ENCODE peak calls at places on chromosome 5, in four cellular contexts. E is HepG2, Z is HEK293T, N is GM12878. D is an unnamed sample.

GRCh38 chr5:157046041-157046440 is 12.9 kb downstream of the HAVCR1 start:
- DNase-seq in Z (no peak), N (no peak), E (peak; percentile 59), D (no peak)

GRCh38 chr5:73631500-73631899 is 5.5 kb downstream of the ARHGEF28 start:
- DNase-seq in Z (no peak), N (no peak), E (no peak), D (no peak)

GRCh38 chr5:42021923-42022322 is 96.8 kb downstream of the FBXO4 start:
- DNase-seq in N (no peak), E (no peak), Z (no peak), D (no peak)

GRCh38 chr5:154714271-154714986 is 40.7 kb upstream of the LARP1 start:
- DNase-seq in E (peak; percentile 66), Z (no peak), N (peak; percentile 32), D (no peak)

GRCh38 chr5:153157156-153157555 is 333.3 kb upstream of the GRIA1 start:
- DNase-seq in Z (no peak), N (no peak), E (no peak), D (no peak)

GRCh38 chr5:159782197-159782994 is 133.9 kb upstream of the ADRA1B start:
- DNase-seq in Z (no peak), E (no peak), N (no peak), D (no peak)

GRCh38 chr5:31237159-31237558 is 43.7 kb downstream of the CDH6 start:
- DNase-seq in E (peak; percentile 6), N (no peak), Z (no peak), D (no peak)

GRCh38 chr5:171989276-171989675 is 17.2 kb downstream of the FBXW11 start:
- DNase-seq in N (peak; percentile 73), Z (no peak), E (no peak), D (no peak)

GRCh38 chr5:86407711-86408110 is 210.0 kb upstream of the COX7C start:
- DNase-seq in E (no peak), Z (no peak), N (no peak), D (no peak)

GRCh38 chr5:1501372-1502045 is 22.3 kb downstream of the LPCAT1 start:
- DNase-seq in E (no peak), N (no peak), Z (no peak), D (no peak)

GRCh38 chr5:106454651-106455415 is 1215.9 kb downstream of the EFNA5 start:
- DNase-seq in Z (peak; percentile 31), E (peak; percentile 5), N (no peak), D (peak; percentile 3)

GRCh38 chr5:149519624-149520023 is 31.6 kb downstream of the CSNK1A1 start:
- DNase-seq in N (no peak), Z (no peak), E (no peak), D (no peak)

GRCh38 chr5:178467261-178468195 is 122.7 kb downstream of the COL23A1 start:
- DNase-seq in Z (no peak), N (no peak), E (no peak), D (no peak)

GRCh38 chr5:91141642-91142041 is 241.5 kb downstream of the ARRDC3 start:
- DNase-seq in E (no peak), Z (no peak), N (no peak), D (no peak)

GRCh38 chr5:32531885-32532520 is 53.4 kb upstream of the SUB1 start:
- DNase-seq in E (peak; percentile 82), Z (no peak), N (peak; percentile 60), D (no peak)

GRCh38 chr5:60196382-60197113 is 303.0 kb upstream of the PDE4D start:
- DNase-seq in N (no peak), E (no peak), Z (no peak), D (no peak)

GRCh38 chr5:1312993-1313833 is 18.3 kb upstream of the TERT start:
- DNase-seq in N (peak; percentile 95), E (no peak), Z (no peak), D (no peak)

GRCh38 chr5:133970325-133970671 is 1.9 kb upstream of the C5orf15 start:
- DNase-seq in E (no peak), Z (no peak), N (no peak), D (peak; percentile 17)

GRCh38 chr5:163760498-163760897 is 255.1 kb downstream of the MAT2B start:
- DNase-seq in E (peak; percentile 24), Z (no peak), N (no peak), D (no peak)

GRCh38 chr5:117999939-118000549 is 988.3 kb downstream of the DTWD2 start:
- DNase-seq in Z (no peak), N (peak; percentile 7), E (no peak), D (no peak)

GRCh38 chr5:157269165-157269671 is 3.3 kb downstream of the CYFIP2 start:
- DNase-seq in N (no peak), Z (no peak), E (no peak), D (no peak)

GRCh38 chr5:150021491-150022162 is 21.1 kb downstream of the HMGXB3 start:
- DNase-seq in N (no peak), Z (no peak), E (no peak), D (no peak)

GRCh38 chr5:52757527-52757926 is 30.2 kb upstream of the ITGA1 start:
- DNase-seq in N (no peak), E (no peak), Z (no peak), D (no peak)

GRCh38 chr5:115369430-115370144 is 73.1 kb upstream of the CCDC112 start:
- DNase-seq in Z (no peak), N (no peak), E (no peak), D (no peak)

GRCh38 chr5:67996596-67996995 is 219.0 kb upstream of the PIK3R1 start:
- DNase-seq in E (no peak), Z (no peak), N (no peak), D (no peak)

GRCh38 chr5:67997892-67998457 is 217.6 kb upstream of the PIK3R1 start:
- DNase-seq in Z (no peak), N (no peak), E (no peak), D (no peak)

GRCh38 chr5:67997148-67997547 is 218.4 kb upstream of the PIK3R1 start:
- DNase-seq in E (no peak), N (no peak), Z (no peak), D (no peak)

GRCh38 chr5:67989457-67989856 is 226.1 kb upstream of the PIK3R1 start:
- DNase-seq in N (no peak), E (no peak), Z (no peak), D (no peak)

DNA sequence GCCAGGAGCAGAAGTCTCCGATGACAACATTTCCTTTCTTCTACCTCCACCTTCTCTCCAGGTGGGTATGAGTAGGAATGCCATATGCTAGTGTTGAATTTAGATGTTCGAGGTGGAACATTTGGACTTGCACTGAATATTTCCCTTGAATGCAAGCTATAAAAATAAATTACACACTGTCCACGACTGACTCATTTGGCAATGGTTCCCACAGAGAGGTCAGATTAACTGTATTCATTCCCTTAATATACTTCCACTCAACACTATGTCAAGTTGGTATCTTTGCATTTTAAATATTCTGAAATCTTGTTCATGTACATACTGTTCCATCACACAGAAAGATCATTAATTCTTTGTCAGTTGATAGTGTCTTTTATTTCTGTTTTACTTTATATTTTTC is 222.6 kb upstream of the PIK3R1 start:
- DNase-seq in Z (no peak), E (no peak), N (no peak), D (no peak)
- TF ChIP-seq FOXK2 in Z (no peak), E (no peak), N (no peak), D (no peak)

DNA sequence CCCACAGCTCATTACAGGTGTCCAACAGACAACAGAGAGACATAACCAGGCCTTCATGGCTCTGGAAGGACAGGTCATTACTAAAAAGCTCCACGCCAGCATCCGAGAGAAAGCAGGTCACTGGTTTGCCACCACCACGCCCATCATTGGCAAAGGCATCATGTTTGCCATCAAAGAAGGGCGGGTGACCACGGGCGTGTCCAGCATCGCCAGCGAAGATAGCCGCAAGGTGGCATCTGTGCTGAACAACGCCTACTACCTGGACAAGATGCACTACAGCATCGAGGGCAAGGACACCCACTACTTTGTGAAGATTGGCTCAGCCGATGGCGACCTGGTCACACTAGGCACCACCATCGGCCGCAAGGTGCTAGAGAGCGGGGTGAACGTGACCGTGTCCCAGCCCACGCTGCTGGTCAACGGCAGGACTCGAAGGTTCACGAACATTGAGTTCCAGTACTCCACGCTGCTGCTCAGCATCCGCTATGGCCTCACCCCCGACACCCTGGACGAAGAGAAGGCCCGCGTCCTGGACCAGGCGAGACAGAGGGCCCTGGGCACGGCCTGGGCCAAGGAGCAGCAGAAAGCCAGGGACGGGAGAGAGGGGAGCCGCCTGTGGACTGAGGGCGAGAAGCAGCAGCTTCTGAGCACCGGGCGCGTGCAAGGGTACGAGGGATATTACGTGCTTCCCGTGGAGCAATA is 29.3 kb upstream of the WWC1 start:
- DNase-seq in N (no peak), Z (no peak), E (no peak), D (no peak)
- TF ChIP-seq FOXK2 in N (no peak), Z (no peak), E (no peak), D (no peak)

DNA sequence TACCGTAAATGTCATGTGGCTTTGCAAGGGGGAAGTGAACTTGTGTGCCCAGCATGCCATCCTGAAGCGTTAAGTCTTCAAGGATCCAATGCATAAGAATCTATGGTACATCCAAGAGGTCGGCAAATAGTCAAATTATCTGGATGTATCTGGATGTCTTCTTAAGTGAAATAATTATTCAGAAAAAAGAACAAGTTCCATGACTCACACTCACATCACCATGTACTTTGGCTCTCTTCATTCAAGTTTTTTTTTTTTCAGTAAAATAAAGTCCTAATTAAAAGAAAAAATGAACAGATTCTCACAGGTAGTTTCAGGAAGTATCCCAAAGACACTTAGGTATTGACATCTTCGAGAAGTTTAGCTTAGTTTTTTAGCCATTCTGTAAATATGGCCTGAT is 62.7 kb upstream of the MEGF10 start:
- DNase-seq in Z (no peak), E (no peak), N (no peak), D (no peak)
- TF ChIP-seq FOXK2 in Z (no peak), E (no peak), N (no peak), D (no peak)

GRCh38 chr5:128782446-128782845 is 182.8 kb upstream of the SLC27A6 start:
- DNase-seq in E (no peak), N (no peak), Z (no peak), D (no peak)
- TF ChIP-seq FOXK2 in E (no peak), N (no peak), Z (no peak), D (no peak)

DNA sequence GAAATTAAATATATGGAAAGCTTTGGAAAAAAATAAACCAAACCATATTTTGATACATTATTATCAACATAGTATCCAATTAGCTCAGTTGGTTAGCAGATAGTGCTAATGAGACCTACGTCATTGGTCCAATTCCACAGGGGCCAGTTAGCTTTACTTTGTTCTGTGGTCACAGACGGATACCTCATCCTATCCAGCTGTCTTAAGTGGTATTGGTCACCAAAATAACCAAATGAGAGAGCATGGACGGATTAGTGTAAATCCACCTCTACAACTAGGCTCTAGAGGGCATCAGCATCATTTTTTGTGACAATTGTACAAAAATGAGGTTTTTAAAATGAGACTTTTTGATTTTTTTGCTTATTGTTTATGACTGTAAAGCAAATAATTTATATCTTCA is 364.2 kb downstream of the KIAA0825 start:
- DNase-seq in N (no peak), E (no peak), Z (no peak), D (no peak)
- TF ChIP-seq FOXK2 in N (no peak), E (no peak), Z (no peak), D (no peak)